ENCODE peak calls at places on chromosomes 16 and 17, in five cellular contexts. One of them, this sample, is unnamed.

GRCh38 chr17:35587074-35587961 is at the start of gene AP2B1:
- DNase-seq in astrocyte of the spinal cord: peak; percentile 98
- DNase-seq in Panc1: peak; percentile 92
- DNase-seq in CD4-positive, alpha-beta T cell: peak; percentile 95
- DNase-seq in Calu3: peak; percentile 93
- DNase-seq in this sample: peak; percentile 97

GRCh38 chr16:11136600-11136999 is 119.4 kb downstream of the SOCS1 start:
- DNase-seq in astrocyte of the spinal cord: peak; percentile 47
- DNase-seq in Panc1: no peak
- DNase-seq in CD4-positive, alpha-beta T cell: no peak
- DNase-seq in Calu3: no peak
- DNase-seq in this sample: no peak

GRCh38 chr16:22356930-22357634 is 17.3 kb downstream of the CDR2 start:
- DNase-seq in astrocyte of the spinal cord: no peak
- DNase-seq in Panc1: no peak
- DNase-seq in CD4-positive, alpha-beta T cell: no peak
- DNase-seq in Calu3: no peak
- DNase-seq in this sample: no peak

GRCh38 chr16:84553873-84554399 is 49.5 kb upstream of the MEAK7 start:
- DNase-seq in astrocyte of the spinal cord: no peak
- DNase-seq in Panc1: no peak
- DNase-seq in CD4-positive, alpha-beta T cell: no peak
- DNase-seq in Calu3: no peak
- DNase-seq in this sample: no peak

GRCh38 chr17:72599891-72600290 is 479.1 kb downstream of the SOX9 start:
- DNase-seq in astrocyte of the spinal cord: no peak
- DNase-seq in Panc1: no peak
- DNase-seq in CD4-positive, alpha-beta T cell: no peak
- DNase-seq in Calu3: no peak
- DNase-seq in this sample: no peak

GRCh38 chr16:84985079-84986065 is 26.0 kb downstream of the ZDHHC7 start:
- DNase-seq in astrocyte of the spinal cord: peak; percentile 88
- DNase-seq in Panc1: no peak
- DNase-seq in CD4-positive, alpha-beta T cell: no peak
- DNase-seq in Calu3: peak; percentile 57
- DNase-seq in this sample: no peak

GRCh38 chr17:79874329-79874981 is 35.2 kb upstream of the CBX4 start:
- DNase-seq in astrocyte of the spinal cord: peak; percentile 33
- DNase-seq in Panc1: no peak
- DNase-seq in CD4-positive, alpha-beta T cell: no peak
- DNase-seq in Calu3: peak; percentile 55
- DNase-seq in this sample: no peak

GRCh38 chr16:89275284-89275584 is 57.7 kb downstream of the ZNF778 start:
- DNase-seq in astrocyte of the spinal cord: no peak
- DNase-seq in Panc1: no peak
- DNase-seq in CD4-positive, alpha-beta T cell: no peak
- DNase-seq in Calu3: no peak
- DNase-seq in this sample: no peak

GRCh38 chr17:80509311-80509710 is 32.9 kb upstream of the NPTX1 start:
- DNase-seq in astrocyte of the spinal cord: no peak
- DNase-seq in Panc1: no peak
- DNase-seq in CD4-positive, alpha-beta T cell: no peak
- DNase-seq in Calu3: no peak
- DNase-seq in this sample: no peak

GRCh38 chr16:56192971-56193936 is 2.0 kb downstream of the GNAO1 start:
- DNase-seq in astrocyte of the spinal cord: no peak
- DNase-seq in Panc1: no peak
- DNase-seq in CD4-positive, alpha-beta T cell: no peak
- DNase-seq in Calu3: no peak
- DNase-seq in this sample: no peak

DNA sequence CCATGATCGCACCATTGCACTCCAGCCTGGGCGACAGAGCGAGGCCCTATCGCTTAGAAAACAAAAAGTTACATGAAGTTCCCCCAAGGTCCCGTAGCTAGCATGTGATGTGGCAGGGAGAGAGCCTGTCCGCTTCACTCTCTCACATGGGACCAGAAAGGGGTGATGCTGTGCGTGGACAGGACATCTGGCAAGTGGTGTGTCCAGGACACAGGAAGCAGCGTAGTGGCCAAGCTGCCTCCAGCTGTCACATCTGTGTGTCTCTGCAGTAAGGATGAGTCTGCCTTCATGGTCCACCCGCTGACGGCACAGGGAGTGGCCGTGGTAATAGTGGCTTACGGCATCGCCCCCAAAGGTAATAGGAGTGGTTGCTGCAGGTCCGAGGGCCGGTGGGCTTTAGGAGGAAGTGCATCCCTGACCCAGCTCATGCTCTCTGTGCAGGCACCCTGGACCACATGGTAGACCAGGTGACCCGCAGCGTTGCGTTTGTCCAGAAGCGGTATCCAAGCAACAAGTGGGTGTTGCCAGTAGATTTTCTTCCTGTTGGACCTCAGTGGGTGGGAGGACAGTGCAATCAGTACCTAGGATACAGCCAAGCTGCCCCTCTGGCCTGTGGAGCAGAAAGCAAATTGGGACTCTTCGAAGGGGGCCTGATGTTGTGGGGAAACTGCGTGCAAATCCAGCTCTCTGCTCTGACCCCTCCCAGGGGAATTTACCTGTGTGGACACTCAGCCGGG is 9.5 kb upstream of the BIRC5 start:
- DNase-seq in astrocyte of the spinal cord: no peak
- DNase-seq in Panc1: no peak
- DNase-seq in CD4-positive, alpha-beta T cell: no peak
- DNase-seq in Calu3: no peak
- DNase-seq in this sample: no peak
- TF ChIP-seq CTCF in astrocyte of the spinal cord: no peak
- TF ChIP-seq CTCF in Panc1: no peak
- TF ChIP-seq CTCF in CD4-positive, alpha-beta T cell: no peak
- TF ChIP-seq CTCF in Calu3: no peak
- TF ChIP-seq CTCF in this sample: no peak

GRCh38 chr17:64585146-64585545 is 77.0 kb downstream of the SMURF2 start:
- DNase-seq in astrocyte of the spinal cord: no peak
- DNase-seq in Panc1: no peak
- DNase-seq in CD4-positive, alpha-beta T cell: no peak
- DNase-seq in Calu3: no peak
- DNase-seq in this sample: no peak
- TF ChIP-seq CTCF in astrocyte of the spinal cord: no peak
- TF ChIP-seq CTCF in Panc1: no peak
- TF ChIP-seq CTCF in CD4-positive, alpha-beta T cell: no peak
- TF ChIP-seq CTCF in Calu3: no peak
- TF ChIP-seq CTCF in this sample: no peak

DNA sequence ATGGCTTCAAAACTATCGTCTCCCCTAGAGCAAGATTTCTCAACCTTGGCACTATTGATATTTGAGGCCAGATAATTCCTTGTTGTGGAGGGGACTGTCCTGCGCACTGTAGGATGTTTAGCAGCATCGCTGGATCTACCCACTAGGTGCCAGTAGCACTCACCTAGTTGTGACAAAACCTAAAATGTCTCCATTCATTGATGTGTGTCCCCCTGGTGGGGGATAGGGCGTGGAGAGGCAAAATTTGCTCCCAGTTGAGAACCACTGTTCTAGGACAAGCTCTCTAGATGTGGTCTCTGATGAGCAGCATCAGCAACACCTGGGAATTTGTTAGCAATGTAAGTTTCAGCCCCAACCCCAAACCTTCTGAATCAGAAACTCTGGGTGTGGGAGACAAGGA is 259.0 kb downstream of the XYLT1 start:
- DNase-seq in astrocyte of the spinal cord: no peak
- DNase-seq in Panc1: no peak
- DNase-seq in CD4-positive, alpha-beta T cell: peak; percentile 26
- DNase-seq in Calu3: peak; percentile 58
- DNase-seq in this sample: no peak
- TF ChIP-seq CTCF in astrocyte of the spinal cord: peak; percentile 21
- TF ChIP-seq CTCF in Panc1: peak; percentile 44
- TF ChIP-seq CTCF in CD4-positive, alpha-beta T cell: peak; percentile 63
- TF ChIP-seq CTCF in Calu3: peak; percentile 68
- TF ChIP-seq CTCF in this sample: peak; percentile 61

GRCh38 chr17:17913695-17914332 is 58.4 kb downstream of the TOM1L2 start:
- DNase-seq in astrocyte of the spinal cord: peak; percentile 95
- DNase-seq in Panc1: no peak
- DNase-seq in CD4-positive, alpha-beta T cell: no peak
- DNase-seq in Calu3: peak; percentile 70
- DNase-seq in this sample: no peak

GRCh38 chr17:17921192-17922082 is 50.8 kb downstream of the TOM1L2 start:
- DNase-seq in astrocyte of the spinal cord: peak; percentile 92
- DNase-seq in Panc1: no peak
- DNase-seq in CD4-positive, alpha-beta T cell: no peak
- DNase-seq in Calu3: peak; percentile 30
- DNase-seq in this sample: no peak

GRCh38 chr17:17919169-17920107 is 52.8 kb downstream of the TOM1L2 start:
- DNase-seq in astrocyte of the spinal cord: peak; percentile 82
- DNase-seq in Panc1: no peak
- DNase-seq in CD4-positive, alpha-beta T cell: peak; percentile 64
- DNase-seq in Calu3: peak; percentile 73
- DNase-seq in this sample: no peak

GRCh38 chr17:17915183-17915582 is 57.0 kb downstream of the TOM1L2 start:
- DNase-seq in astrocyte of the spinal cord: no peak
- DNase-seq in Panc1: no peak
- DNase-seq in CD4-positive, alpha-beta T cell: no peak
- DNase-seq in Calu3: no peak
- DNase-seq in this sample: no peak

GRCh38 chr17:17917394-17917793 is 54.8 kb downstream of the TOM1L2 start:
- DNase-seq in astrocyte of the spinal cord: no peak
- DNase-seq in Panc1: no peak
- DNase-seq in CD4-positive, alpha-beta T cell: no peak
- DNase-seq in Calu3: no peak
- DNase-seq in this sample: no peak
- TF ChIP-seq CTCF in astrocyte of the spinal cord: no peak
- TF ChIP-seq CTCF in Panc1: no peak
- TF ChIP-seq CTCF in CD4-positive, alpha-beta T cell: no peak
- TF ChIP-seq CTCF in Calu3: no peak
- TF ChIP-seq CTCF in this sample: no peak

DNA sequence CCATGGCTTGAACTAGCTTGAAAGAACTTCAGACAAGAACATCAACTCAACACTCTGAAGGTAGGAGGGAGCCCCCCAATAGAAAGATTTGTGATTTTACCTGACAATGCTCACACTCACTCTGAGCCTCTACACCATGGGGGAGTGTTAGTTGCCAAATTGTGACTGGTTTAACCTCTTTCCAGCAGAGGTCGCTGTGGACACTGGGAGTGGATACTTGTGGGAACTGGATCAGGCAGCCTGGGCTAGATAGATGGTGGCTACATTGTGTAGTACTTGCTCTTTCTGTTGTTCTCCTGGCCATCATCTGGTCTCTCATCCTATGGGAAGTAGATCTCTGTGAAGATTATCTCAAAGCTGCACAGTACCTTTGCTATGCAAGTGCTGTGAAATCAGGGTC is 2.9 kb downstream of the SMPD3 start:
- DNase-seq in astrocyte of the spinal cord: no peak
- DNase-seq in Panc1: peak; percentile 27
- DNase-seq in CD4-positive, alpha-beta T cell: no peak
- DNase-seq in Calu3: peak; percentile 65
- DNase-seq in this sample: no peak
- TF ChIP-seq CTCF in astrocyte of the spinal cord: peak; percentile 28
- TF ChIP-seq CTCF in Panc1: peak; percentile 75
- TF ChIP-seq CTCF in CD4-positive, alpha-beta T cell: no peak
- TF ChIP-seq CTCF in Calu3: peak; percentile 59
- TF ChIP-seq CTCF in this sample: peak; percentile 73

GRCh38 chr16:67447508-67448076 is 16.7 kb downstream of the HSD11B2 start:
- DNase-seq in astrocyte of the spinal cord: no peak
- DNase-seq in Panc1: no peak
- DNase-seq in CD4-positive, alpha-beta T cell: no peak
- DNase-seq in Calu3: peak; percentile 87
- DNase-seq in this sample: no peak
- TF ChIP-seq CTCF in astrocyte of the spinal cord: peak; percentile 45
- TF ChIP-seq CTCF in Panc1: peak; percentile 72
- TF ChIP-seq CTCF in CD4-positive, alpha-beta T cell: peak; percentile 19
- TF ChIP-seq CTCF in Calu3: peak; percentile 79
- TF ChIP-seq CTCF in this sample: peak; percentile 55

This sample was measured in type B pancreatic cell.